ENCODE peak calls at places on chromosomes 7 and 10, in six cellular contexts. J is K562, T is A549, A is left ventricle myocardium inferior, P is fibroblast of the aortic adventitia, U is tibial artery. W is an unnamed sample.

GRCh38 chr10:62115842-62116241 is 152.8 kb downstream of the RTKN2 start:
- DNase-seq in J (no peak), T (no peak), A (no peak), P (no peak), U (no peak), W (no peak)

GRCh38 chr10:51001587-51001986 is 72.7 kb upstream of the PRKG1 start:
- DNase-seq in J (peak), T (no peak), A (no peak), P (peak), U (no peak), W (peak)

GRCh38 chr10:122730238-122730637 is 30.6 kb upstream of the C10orf120 start:
- DNase-seq in J (no peak), T (no peak), A (no peak), P (no peak), U (no peak), W (no peak)

GRCh38 chr10:30002438-30003266 is 56.7 kb downstream of the JCAD start:
- DNase-seq in J (peak), T (peak), A (peak), P (peak), U (peak), W (peak)

GRCh38 chr7:1713502-1714484 is 43.7 kb downstream of the ELFN1 start:
- DNase-seq in J (no peak), T (no peak), A (peak), P (no peak), U (no peak), W (no peak)

GRCh38 chr10:94607111-94607510 is 61.5 kb downstream of the HELLS start:
- DNase-seq in J (no peak), T (no peak), A (no peak), P (no peak), U (no peak), W (no peak)

GRCh38 chr10:46270086-46270811 is 16.5 kb upstream of the ANTXRL start:
- DNase-seq in J (no peak), T (no peak), A (no peak), P (no peak), U (peak), W (no peak)

GRCh38 chr7:155214328-155214986 is 83.2 kb upstream of the INSIG1 start:
- DNase-seq in J (peak), T (no peak), A (no peak), P (peak), U (peak), W (no peak)

GRCh38 chr7:86776136-86776535 is 132.4 kb downstream of the GRM3 start:
- DNase-seq in J (no peak), T (no peak), A (no peak), P (no peak), U (no peak), W (no peak)

GRCh38 chr10:44937201-44938005 is 22.2 kb upstream of the RASSF4 start:
- DNase-seq in J (no peak), T (no peak), A (no peak), P (no peak), U (no peak), W (peak)

GRCh38 chr10:71970331-71970730 is 6.1 kb downstream of the CHST3 start:
- DNase-seq in J (peak), T (peak), A (no peak), P (no peak), U (no peak), W (no peak)

GRCh38 chr10:71970869-71971268 is 6.7 kb downstream of the CHST3 start:
- DNase-seq in J (no peak), T (no peak), A (no peak), P (no peak), U (no peak), W (no peak)

GRCh38 chr10:71971769-71972555 is 7.8 kb downstream of the CHST3 start:
- DNase-seq in J (no peak), T (no peak), A (no peak), P (no peak), U (no peak), W (no peak)

GRCh38 chr10:71969929-71970328 is 5.7 kb downstream of the CHST3 start:
- DNase-seq in J (no peak), T (no peak), A (no peak), P (no peak), U (peak), W (no peak)

GRCh38 chr10:71971311-71971731 is 7.1 kb downstream of the CHST3 start:
- DNase-seq in J (no peak), T (no peak), A (no peak), P (no peak), U (no peak), W (no peak)
- H3K4me3 ChIP-seq in J (no peak), T (peak), A (no peak), P (no peak), U (peak), W (no peak)

DNA sequence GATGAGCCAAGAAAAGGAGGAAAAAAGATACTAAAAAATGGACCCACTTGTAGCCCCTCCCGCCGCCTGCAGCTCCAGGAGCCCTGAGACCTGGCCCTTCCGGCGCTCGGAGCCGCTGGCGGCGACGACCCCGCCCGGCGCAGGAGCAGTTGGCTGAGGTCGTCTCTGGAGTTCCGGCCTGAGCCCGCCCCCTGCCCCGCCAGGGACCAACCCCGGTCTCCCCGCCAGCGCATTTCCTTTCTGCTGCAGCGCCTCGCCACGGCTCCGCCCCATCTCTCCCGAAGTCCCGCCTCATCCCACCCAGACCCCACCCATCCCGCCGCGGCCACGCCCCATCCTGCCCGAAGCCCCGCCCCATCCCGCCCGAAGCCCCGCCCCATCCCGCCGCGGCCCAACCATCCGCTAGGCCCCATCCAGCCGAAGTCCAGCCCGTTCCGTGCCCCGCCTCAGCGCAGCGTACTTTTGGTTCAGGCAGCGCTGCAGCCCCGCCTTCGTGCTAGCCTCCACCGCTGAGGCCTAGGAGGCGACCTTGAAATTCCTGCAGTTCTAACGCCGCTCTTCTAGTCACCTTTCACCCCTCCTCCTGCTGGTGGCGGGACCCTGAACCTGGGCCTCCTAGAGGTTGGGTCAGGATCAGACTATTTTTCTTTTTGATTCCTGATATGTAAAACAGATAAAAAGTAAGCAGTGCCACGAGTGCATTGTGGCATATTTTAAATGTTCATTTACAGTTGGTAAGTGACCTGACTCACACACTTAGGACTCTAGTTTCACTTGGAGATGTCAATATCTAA is at the start of gene STN1:
- DNase-seq in J (peak), T (peak), A (peak), P (peak), U (peak), W (peak)
- TF ChIP-seq CTCF in J (peak), T (no peak), A (no peak), P (no peak), U (no peak), W (no peak)

DNA sequence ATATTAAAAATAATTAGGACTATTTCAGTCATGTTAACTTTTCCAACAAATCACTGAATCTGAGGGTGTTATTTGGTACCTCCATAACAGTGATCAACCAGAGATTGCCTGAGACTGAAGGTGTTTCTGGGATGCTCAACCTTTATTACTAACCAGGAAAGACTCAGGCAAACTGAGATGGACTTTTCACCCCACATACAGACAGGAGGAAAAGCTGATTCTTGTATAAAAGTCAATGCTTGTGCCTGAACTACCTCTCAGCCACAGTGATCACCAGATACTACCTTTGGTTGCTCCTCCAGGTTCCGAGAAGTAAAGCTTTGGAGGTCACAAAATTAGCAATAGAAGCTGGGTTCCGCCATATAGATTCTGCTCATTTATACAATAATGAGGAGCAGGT is 1.9 kb downstream of the AKR1C3 start:
- DNase-seq in J (no peak), T (no peak), A (no peak), P (no peak), U (no peak), W (no peak)
- H3K4me3 ChIP-seq in J (no peak), T (peak), A (peak), P (peak), U (peak), W (peak)

GRCh38 chr7:50628469-50629084 is 63.4 kb upstream of the DDC start:
- DNase-seq in J (no peak), T (no peak), A (no peak), P (no peak), U (peak), W (no peak)
- TF ChIP-seq CTCF in J (no peak), T (no peak), A (no peak), P (no peak), U (no peak), W (no peak)

DNA sequence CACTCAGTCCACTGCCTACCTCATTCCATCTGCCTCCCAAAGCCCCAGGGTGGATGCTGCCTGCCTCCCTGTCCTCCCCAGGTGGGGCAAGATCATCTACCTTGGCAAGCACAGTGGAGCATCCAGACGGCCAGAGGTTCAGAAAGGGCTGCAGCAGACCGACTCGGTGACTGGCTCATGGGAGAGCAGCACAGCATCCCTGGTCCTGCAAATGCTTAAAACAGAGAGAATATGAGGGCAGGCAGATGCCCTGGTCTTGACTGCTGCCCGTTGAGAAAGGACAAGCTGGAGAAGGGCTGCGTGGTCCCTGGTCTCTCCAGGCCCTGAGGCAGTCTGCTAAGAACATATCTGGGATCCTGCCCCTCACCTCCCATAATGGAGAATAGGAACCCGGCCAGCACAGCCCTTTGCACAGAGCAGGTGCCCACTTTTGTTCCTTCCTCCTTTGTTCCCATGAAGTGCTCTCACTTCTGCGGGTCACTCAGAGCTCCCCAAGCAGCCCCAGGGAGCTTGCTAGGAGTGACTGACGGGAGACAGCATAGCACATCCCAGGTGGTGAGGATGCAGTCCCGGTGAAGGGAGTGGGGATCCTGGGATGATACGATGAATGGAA is 1.4 kb downstream of the HPS1 start:
- DNase-seq in J (no peak), T (no peak), A (no peak), P (no peak), U (no peak), W (no peak)
- H3K4me3 ChIP-seq in J (peak), T (no peak), A (peak), P (peak), U (peak), W (peak)

GRCh38 chr10:79068203-79068561 is 584 bp upstream of the ZMIZ1 start:
- DNase-seq in J (peak), T (no peak), A (no peak), P (no peak), U (no peak), W (peak)

GRCh38 chr10:79067241-79068202 is 1.2 kb upstream of the ZMIZ1 start:
- DNase-seq in J (peak), T (peak), A (peak), P (peak), U (peak), W (peak)

GRCh38 chr10:79065853-79066252 is 2.9 kb upstream of the ZMIZ1 start:
- DNase-seq in J (no peak), T (no peak), A (no peak), P (no peak), U (no peak), W (no peak)

GRCh38 chr10:79065091-79065551 is 3.6 kb upstream of the ZMIZ1 start:
- DNase-seq in J (no peak), T (no peak), A (no peak), P (no peak), U (peak), W (no peak)

GRCh38 chr10:79066460-79067240 is 2.1 kb upstream of the ZMIZ1 start:
- DNase-seq in J (peak), T (peak), A (no peak), P (peak), U (no peak), W (peak)
- TF ChIP-seq CTCF in J (peak), T (peak), A (peak), P (peak), U (no peak), W (peak)

DNA sequence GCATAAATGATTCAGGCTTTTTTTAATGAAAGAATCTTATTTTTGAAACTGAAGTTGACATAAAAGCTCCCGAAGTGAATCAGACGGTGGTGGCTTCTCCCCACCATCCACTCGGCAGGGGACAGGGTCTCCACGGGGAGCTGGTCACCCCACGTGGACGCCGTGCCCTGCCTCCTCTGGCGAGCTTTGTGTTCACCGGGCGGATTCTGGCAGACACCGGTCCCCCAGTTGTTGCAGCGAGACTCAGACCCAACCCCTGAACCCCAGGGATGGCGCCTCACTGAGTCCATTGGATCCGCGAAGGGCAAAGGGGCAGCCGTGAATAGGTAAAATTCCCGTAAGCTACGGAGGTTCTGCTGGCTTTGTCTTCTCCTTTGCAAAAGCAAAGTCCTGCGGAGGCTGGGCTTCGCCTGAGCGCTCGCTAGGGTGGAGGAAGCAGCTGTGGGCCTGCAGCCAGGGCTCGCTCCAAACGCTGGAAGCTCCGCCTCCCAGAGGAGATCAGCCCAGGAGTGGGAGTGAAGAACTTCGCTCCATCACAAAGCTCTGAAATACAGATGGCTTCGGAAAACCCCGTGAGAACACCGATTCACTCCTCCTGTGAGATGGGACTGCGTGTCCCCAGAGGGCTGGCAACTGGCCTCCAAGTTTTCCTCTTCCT is 38.3 kb downstream of the PTPRN2 start:
- DNase-seq in J (peak), T (no peak), A (peak), P (no peak), U (no peak), W (peak)
- H3K4me3 ChIP-seq in J (no peak), T (no peak), A (peak), P (no peak), U (no peak), W (no peak)

GRCh38 chr10:16545126-16545736 is 23.6 kb upstream of the C1QL3 start:
- DNase-seq in J (peak), T (peak), A (no peak), P (peak), U (no peak), W (peak)
- TF ChIP-seq CTCF in J (peak), T (peak), A (peak), P (peak), U (peak), W (peak)

DNA sequence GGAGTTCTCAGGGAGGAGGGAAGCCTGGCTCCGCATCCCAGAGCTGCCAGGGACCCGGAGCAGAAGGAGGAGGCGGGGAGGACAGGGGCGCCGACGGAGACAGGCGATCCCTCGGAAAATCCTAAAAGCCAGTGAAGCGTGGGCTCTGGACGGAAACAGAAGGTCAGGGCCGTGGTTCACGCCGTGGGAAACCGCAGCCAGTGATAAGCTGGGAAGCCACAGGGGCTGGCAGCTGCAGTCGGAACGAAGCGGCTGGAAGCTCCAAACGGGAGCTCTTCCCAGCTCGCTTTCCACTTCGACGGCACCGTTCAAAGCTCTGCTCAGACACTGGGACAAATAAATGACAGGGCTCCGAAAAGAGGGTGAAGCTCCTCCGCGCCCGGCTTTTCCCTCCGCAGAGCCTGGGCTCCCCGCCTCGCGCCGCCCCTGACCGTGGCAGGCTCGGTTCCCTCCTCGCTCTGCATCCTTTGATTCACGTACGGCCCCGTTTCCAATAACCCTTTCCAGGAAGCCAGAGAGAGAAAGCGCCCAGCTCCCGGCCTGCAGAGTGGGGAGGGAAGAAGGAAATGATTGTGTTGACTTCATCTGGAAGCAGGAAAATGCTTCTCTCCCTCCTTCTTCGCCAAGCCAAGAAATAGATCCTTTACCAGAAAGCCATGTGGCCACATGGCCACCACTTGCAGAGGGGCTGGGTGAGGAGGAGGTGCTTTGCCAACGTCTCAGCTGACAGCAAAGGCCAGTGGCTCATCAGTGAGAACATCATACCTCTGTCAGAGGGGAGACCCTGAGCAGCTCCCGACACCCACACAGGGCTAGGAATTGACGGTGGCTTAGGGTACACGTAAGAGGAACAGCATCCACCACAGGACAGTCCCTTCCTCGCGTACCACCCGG is 57.4 kb downstream of the ADRB1 start:
- DNase-seq in J (no peak), T (no peak), A (peak), P (peak), U (no peak), W (peak)
- H3K4me3 ChIP-seq in J (no peak), T (no peak), A (peak), P (peak), U (peak), W (peak)

GRCh38 chr10:9056521-9056920 is 1002.0 kb downstream of the GATA3 start:
- DNase-seq in J (no peak), T (no peak), A (no peak), P (no peak), U (no peak), W (no peak)

GRCh38 chr10:9066152-9066551 is 1011.7 kb downstream of the GATA3 start:
- DNase-seq in J (no peak), T (no peak), A (no peak), P (no peak), U (no peak), W (no peak)

GRCh38 chr10:9060314-9060713 is 1005.8 kb downstream of the GATA3 start:
- DNase-seq in J (no peak), T (no peak), A (no peak), P (no peak), U (no peak), W (no peak)

GRCh38 chr10:9061871-9062270 is 1007.4 kb downstream of the GATA3 start:
- DNase-seq in J (no peak), T (no peak), A (no peak), P (no peak), U (no peak), W (no peak)
- TF ChIP-seq CTCF in J (no peak), T (no peak), A (no peak), P (no peak), U (no peak), W (no peak)